ENCODE peak calls at places on chromosomes 11 and 22, in six cellular contexts. One of them, this sample, is unnamed.
A peak's percentile ranks its signal among the peaks of the same experiment; 100 is the strongest.

GRCh38 chr11:6377902-6378694 is 12.2 kb upstream of the SMPD1 start:
- DNase-seq in pancreas: no peak
- DNase-seq in tibial nerve: no peak
- DNase-seq in AG08395: no peak
- DNase-seq in IMR-90: no peak
- DNase-seq in RWPE1: no peak
- DNase-seq in this sample: no peak

GRCh38 chr22:38051900-38052862 is 5.0 kb upstream of the PICK1 start:
- DNase-seq in tibial nerve: peak; percentile 59
- DNase-seq in pancreas: peak; percentile 79
- DNase-seq in AG08395: peak; percentile 90
- DNase-seq in RWPE1: peak; percentile 74
- DNase-seq in IMR-90: peak; percentile 65
- DNase-seq in this sample: peak; percentile 92

GRCh38 chr11:56841210-56841810 is 92.8 kb upstream of the OR9G4 start:
- DNase-seq in pancreas: no peak
- DNase-seq in RWPE1: peak; percentile 55
- DNase-seq in IMR-90: peak; percentile 56
- DNase-seq in AG08395: peak; percentile 65
- DNase-seq in tibial nerve: no peak
- DNase-seq in this sample: peak; percentile 66

GRCh38 chr11:69238562-69239319 is 55.2 kb upstream of the MYEOV start:
- DNase-seq in pancreas: no peak
- DNase-seq in tibial nerve: no peak
- DNase-seq in RWPE1: no peak
- DNase-seq in AG08395: no peak
- DNase-seq in IMR-90: no peak
- DNase-seq in this sample: no peak

GRCh38 chr11:72494109-72494429 is 59.7 kb upstream of the CLPB start:
- DNase-seq in tibial nerve: no peak
- DNase-seq in IMR-90: no peak
- DNase-seq in AG08395: no peak
- DNase-seq in RWPE1: no peak
- DNase-seq in pancreas: no peak
- DNase-seq in this sample: no peak

GRCh38 chr11:95515379-95515778 is 274.2 kb downstream of the FAM76B start:
- DNase-seq in AG08395: no peak
- DNase-seq in IMR-90: peak; percentile 31
- DNase-seq in RWPE1: no peak
- DNase-seq in tibial nerve: no peak
- DNase-seq in pancreas: no peak
- DNase-seq in this sample: no peak

GRCh38 chr11:16012125-16012751 is 344.1 kb downstream of the SOX6 start:
- DNase-seq in pancreas: peak; percentile 17
- DNase-seq in tibial nerve: no peak
- DNase-seq in RWPE1: no peak
- DNase-seq in IMR-90: peak; percentile 6
- DNase-seq in AG08395: no peak
- DNase-seq in this sample: no peak

GRCh38 chr11:20990447-20990846 is 321.1 kb downstream of the NELL1 start:
- DNase-seq in pancreas: no peak
- DNase-seq in AG08395: no peak
- DNase-seq in RWPE1: no peak
- DNase-seq in IMR-90: no peak
- DNase-seq in tibial nerve: no peak
- DNase-seq in this sample: no peak

GRCh38 chr22:19789406-19789805 is 28.8 kb downstream of the TBX1 start:
- DNase-seq in RWPE1: no peak
- DNase-seq in tibial nerve: no peak
- DNase-seq in IMR-90: no peak
- DNase-seq in pancreas: peak; percentile 23
- DNase-seq in AG08395: no peak
- DNase-seq in this sample: no peak

GRCh38 chr11:70071996-70072395 is 6.1 kb upstream of the ANO1 start:
- DNase-seq in AG08395: no peak
- DNase-seq in IMR-90: no peak
- DNase-seq in RWPE1: no peak
- DNase-seq in pancreas: no peak
- DNase-seq in tibial nerve: no peak
- DNase-seq in this sample: no peak

GRCh38 chr11:47961383-47961782 is 19.0 kb upstream of the PTPRJ start:
- DNase-seq in RWPE1: no peak
- DNase-seq in pancreas: no peak
- DNase-seq in tibial nerve: no peak
- DNase-seq in IMR-90: no peak
- DNase-seq in AG08395: no peak
- DNase-seq in this sample: no peak

GRCh38 chr22:48431014-48431413 is 1396.7 kb downstream of the BRD1 start:
- DNase-seq in tibial nerve: no peak
- DNase-seq in pancreas: no peak
- DNase-seq in IMR-90: no peak
- DNase-seq in AG08395: peak; percentile 29
- DNase-seq in RWPE1: no peak
- DNase-seq in this sample: peak; percentile 22

GRCh38 chr11:16891964-16892363 is 122.2 kb downstream of the PLEKHA7 start:
- DNase-seq in IMR-90: peak; percentile 70
- DNase-seq in RWPE1: no peak
- DNase-seq in pancreas: no peak
- DNase-seq in tibial nerve: no peak
- DNase-seq in AG08395: peak; percentile 94
- DNase-seq in this sample: peak; percentile 77

GRCh38 chr11:128520206-128520885 is 67.0 kb downstream of the ETS1 start:
- DNase-seq in AG08395: no peak
- DNase-seq in IMR-90: no peak
- DNase-seq in pancreas: no peak
- DNase-seq in tibial nerve: no peak
- DNase-seq in RWPE1: no peak
- DNase-seq in this sample: no peak

GRCh38 chr11:75429902-75430691 is 2.9 kb downstream of the KLHL35 start:
- DNase-seq in IMR-90: peak; percentile 63
- DNase-seq in AG08395: peak; percentile 77
- DNase-seq in tibial nerve: peak; percentile 44
- DNase-seq in pancreas: peak; percentile 78
- DNase-seq in RWPE1: peak; percentile 49
- DNase-seq in this sample: peak; percentile 95

GRCh38 chr11:78019808-78020207 is 3.3 kb downstream of the KCTD14 start:
- DNase-seq in AG08395: no peak
- DNase-seq in pancreas: no peak
- DNase-seq in RWPE1: peak; percentile 37
- DNase-seq in IMR-90: peak; percentile 23
- DNase-seq in tibial nerve: no peak
- DNase-seq in this sample: no peak

GRCh38 chr22:50319503-50319951 is 7.3 kb downstream of the DENND6B start:
- DNase-seq in pancreas: peak; percentile 27
- DNase-seq in RWPE1: no peak
- DNase-seq in tibial nerve: no peak
- DNase-seq in IMR-90: no peak
- DNase-seq in AG08395: no peak
- DNase-seq in this sample: no peak

GRCh38 chr22:30392661-30393321 is 4.0 kb upstream of the SEC14L2 start:
- DNase-seq in tibial nerve: no peak
- DNase-seq in RWPE1: no peak
- DNase-seq in IMR-90: no peak
- DNase-seq in AG08395: no peak
- DNase-seq in pancreas: no peak
- DNase-seq in this sample: no peak

GRCh38 chr11:13859986-13860385 is 102.5 kb upstream of the SPON1 start:
- DNase-seq in pancreas: no peak
- DNase-seq in tibial nerve: no peak
- DNase-seq in IMR-90: no peak
- DNase-seq in AG08395: no peak
- DNase-seq in RWPE1: no peak
- DNase-seq in this sample: no peak

GRCh38 chr22:23984430-23984829 is 4.5 kb downstream of the GSTT2 start:
- DNase-seq in AG08395: no peak
- DNase-seq in tibial nerve: no peak
- DNase-seq in pancreas: peak; percentile 39
- DNase-seq in RWPE1: peak; percentile 4
- DNase-seq in IMR-90: peak; percentile 38
- DNase-seq in this sample: peak; percentile 30

GRCh38 chr22:19063581-19064353 is 58.4 kb downstream of the DGCR2 start:
- DNase-seq in pancreas: no peak
- DNase-seq in AG08395: no peak
- DNase-seq in IMR-90: no peak
- DNase-seq in tibial nerve: no peak
- DNase-seq in RWPE1: no peak
- DNase-seq in this sample: no peak

GRCh38 chr11:8294251-8294935 is 30.7 kb upstream of the LMO1 start:
- DNase-seq in AG08395: no peak
- DNase-seq in tibial nerve: no peak
- DNase-seq in IMR-90: no peak
- DNase-seq in pancreas: no peak
- DNase-seq in RWPE1: no peak
- DNase-seq in this sample: no peak

GRCh38 chr11:35944503-35945136 is 758 bp downstream of the LDLRAD3 start:
- DNase-seq in pancreas: no peak
- DNase-seq in AG08395: peak; percentile 34
- DNase-seq in IMR-90: no peak
- DNase-seq in tibial nerve: no peak
- DNase-seq in RWPE1: peak; percentile 30
- DNase-seq in this sample: peak; percentile 57

This sample was measured in AG20443.